ENCODE peak calls at places on chromosomes 1 and 21, in ten cellular contexts. One of them, this sample, is unnamed.

GRCh38 chr21:15706686-15707085 is 23.1 kb upstream of the USP25 start:
- DNase-seq in fibroblast of lung: peak; percentile 92
- DNase-seq in pancreas: peak; percentile 33
- DNase-seq in uterus: no peak
- DNase-seq in sigmoid colon: no peak
- DNase-seq in fibroblast of pulmonary artery: peak; percentile 99
- DNase-seq in bronchial epithelial cell: peak; percentile 99
- DNase-seq in neural progenitor cell: no peak
- DNase-seq in tibial artery: no peak
- DNase-seq in choroid plexus epithelial cell: peak; percentile 95
- DNase-seq in this sample: no peak

GRCh38 chr1:156656779-156657160 is 14.9 kb downstream of the BCAN start:
- DNase-seq in fibroblast of lung: peak; percentile 51
- DNase-seq in pancreas: no peak
- DNase-seq in uterus: peak; percentile 41
- DNase-seq in sigmoid colon: peak; percentile 87
- DNase-seq in fibroblast of pulmonary artery: no peak
- DNase-seq in bronchial epithelial cell: no peak
- DNase-seq in neural progenitor cell: peak; percentile 36
- DNase-seq in tibial artery: peak; percentile 33
- DNase-seq in choroid plexus epithelial cell: no peak
- DNase-seq in this sample: no peak

GRCh38 chr1:54312874-54313316 is 93.3 kb downstream of the SSBP3 start:
- DNase-seq in fibroblast of lung: peak; percentile 66
- DNase-seq in pancreas: no peak
- DNase-seq in uterus: peak; percentile 77
- DNase-seq in sigmoid colon: peak; percentile 91
- DNase-seq in fibroblast of pulmonary artery: peak; percentile 86
- DNase-seq in bronchial epithelial cell: peak; percentile 47
- DNase-seq in neural progenitor cell: peak; percentile 73
- DNase-seq in tibial artery: no peak
- DNase-seq in choroid plexus epithelial cell: peak; percentile 83
- DNase-seq in this sample: peak; percentile 73

GRCh38 chr1:16068356-16069270 is 4.8 kb downstream of the FAM131C start:
- DNase-seq in fibroblast of lung: no peak
- DNase-seq in pancreas: peak; percentile 52
- DNase-seq in uterus: no peak
- DNase-seq in sigmoid colon: no peak
- DNase-seq in fibroblast of pulmonary artery: no peak
- DNase-seq in bronchial epithelial cell: no peak
- DNase-seq in neural progenitor cell: no peak
- DNase-seq in tibial artery: peak; percentile 49
- DNase-seq in choroid plexus epithelial cell: no peak
- DNase-seq in this sample: peak; percentile 73

GRCh38 chr1:28775121-28775942 is 36.6 kb upstream of the OPRD1 start:
- DNase-seq in fibroblast of lung: peak; percentile 77
- DNase-seq in pancreas: peak; percentile 79
- DNase-seq in uterus: peak; percentile 69
- DNase-seq in sigmoid colon: peak; percentile 83
- DNase-seq in fibroblast of pulmonary artery: peak; percentile 63
- DNase-seq in bronchial epithelial cell: peak; percentile 67
- DNase-seq in neural progenitor cell: peak; percentile 23
- DNase-seq in tibial artery: peak; percentile 66
- DNase-seq in choroid plexus epithelial cell: peak; percentile 78
- DNase-seq in this sample: peak; percentile 85

GRCh38 chr1:189628857-189629256 is 848.8 kb downstream of the BRINP3 start:
- DNase-seq in fibroblast of lung: no peak
- DNase-seq in pancreas: no peak
- DNase-seq in uterus: no peak
- DNase-seq in sigmoid colon: no peak
- DNase-seq in fibroblast of pulmonary artery: no peak
- DNase-seq in bronchial epithelial cell: no peak
- DNase-seq in neural progenitor cell: peak; percentile 5
- DNase-seq in tibial artery: no peak
- DNase-seq in choroid plexus epithelial cell: no peak
- DNase-seq in this sample: no peak

GRCh38 chr1:166302919-166303758 is 136.3 kb upstream of the FAM78B start:
- DNase-seq in fibroblast of lung: no peak
- DNase-seq in pancreas: no peak
- DNase-seq in uterus: no peak
- DNase-seq in sigmoid colon: no peak
- DNase-seq in fibroblast of pulmonary artery: no peak
- DNase-seq in bronchial epithelial cell: no peak
- DNase-seq in neural progenitor cell: peak; percentile 35
- DNase-seq in tibial artery: no peak
- DNase-seq in choroid plexus epithelial cell: no peak
- DNase-seq in this sample: no peak

GRCh38 chr1:161427733-161428516 is 60.2 kb upstream of the CFAP126 start:
- DNase-seq in fibroblast of lung: peak; percentile 65
- DNase-seq in pancreas: no peak
- DNase-seq in uterus: no peak
- DNase-seq in sigmoid colon: no peak
- DNase-seq in fibroblast of pulmonary artery: peak; percentile 54
- DNase-seq in bronchial epithelial cell: peak; percentile 26
- DNase-seq in neural progenitor cell: peak; percentile 33
- DNase-seq in tibial artery: no peak
- DNase-seq in choroid plexus epithelial cell: peak; percentile 77
- DNase-seq in this sample: no peak

GRCh38 chr1:10540277-10541005 is 65.7 kb downstream of the PEX14 start:
- DNase-seq in fibroblast of lung: peak; percentile 61
- DNase-seq in pancreas: no peak
- DNase-seq in uterus: peak; percentile 67
- DNase-seq in sigmoid colon: peak; percentile 73
- DNase-seq in fibroblast of pulmonary artery: peak; percentile 75
- DNase-seq in bronchial epithelial cell: no peak
- DNase-seq in neural progenitor cell: no peak
- DNase-seq in tibial artery: no peak
- DNase-seq in choroid plexus epithelial cell: peak; percentile 49
- DNase-seq in this sample: no peak

GRCh38 chr1:117712598-117712997 is 106.8 kb downstream of the TENT5C start:
- DNase-seq in fibroblast of lung: no peak
- DNase-seq in pancreas: no peak
- DNase-seq in uterus: no peak
- DNase-seq in sigmoid colon: no peak
- DNase-seq in fibroblast of pulmonary artery: no peak
- DNase-seq in bronchial epithelial cell: no peak
- DNase-seq in neural progenitor cell: no peak
- DNase-seq in tibial artery: no peak
- DNase-seq in choroid plexus epithelial cell: no peak
- DNase-seq in this sample: no peak

GRCh38 chr21:41250519-41250918 is 66.1 kb upstream of the FAM3B start:
- DNase-seq in fibroblast of lung: peak; percentile 36
- DNase-seq in pancreas: peak; percentile 54
- DNase-seq in uterus: no peak
- DNase-seq in sigmoid colon: no peak
- DNase-seq in fibroblast of pulmonary artery: peak; percentile 40
- DNase-seq in bronchial epithelial cell: peak; percentile 54
- DNase-seq in neural progenitor cell: no peak
- DNase-seq in tibial artery: peak; percentile 66
- DNase-seq in choroid plexus epithelial cell: peak; percentile 8
- DNase-seq in this sample: no peak

GRCh38 chr1:41360074-41361027 is 883 bp upstream of the FOXO6 start:
- DNase-seq in fibroblast of lung: no peak
- DNase-seq in pancreas: peak; percentile 24
- DNase-seq in uterus: peak; percentile 18
- DNase-seq in sigmoid colon: no peak
- DNase-seq in fibroblast of pulmonary artery: no peak
- DNase-seq in bronchial epithelial cell: peak; percentile 67
- DNase-seq in neural progenitor cell: peak; percentile 72
- DNase-seq in tibial artery: no peak
- DNase-seq in choroid plexus epithelial cell: no peak
- DNase-seq in this sample: no peak

GRCh38 chr1:41362357-41362721 is 1.1 kb downstream of the FOXO6 start:
- DNase-seq in fibroblast of lung: no peak
- DNase-seq in pancreas: no peak
- DNase-seq in uterus: no peak
- DNase-seq in sigmoid colon: no peak
- DNase-seq in fibroblast of pulmonary artery: no peak
- DNase-seq in bronchial epithelial cell: no peak
- DNase-seq in neural progenitor cell: no peak
- DNase-seq in tibial artery: no peak
- DNase-seq in choroid plexus epithelial cell: no peak
- DNase-seq in this sample: no peak

GRCh38 chr1:41359211-41360073 is 1.8 kb upstream of the FOXO6 start:
- DNase-seq in fibroblast of lung: peak; percentile 37
- DNase-seq in pancreas: peak; percentile 18
- DNase-seq in uterus: peak; percentile 29
- DNase-seq in sigmoid colon: no peak
- DNase-seq in fibroblast of pulmonary artery: peak; percentile 35
- DNase-seq in bronchial epithelial cell: no peak
- DNase-seq in neural progenitor cell: peak; percentile 1
- DNase-seq in tibial artery: no peak
- DNase-seq in choroid plexus epithelial cell: no peak
- DNase-seq in this sample: no peak

GRCh38 chr1:41361495-41362356 is 492 bp downstream of the FOXO6 start:
- DNase-seq in fibroblast of lung: no peak
- DNase-seq in pancreas: no peak
- DNase-seq in uterus: no peak
- DNase-seq in sigmoid colon: no peak
- DNase-seq in fibroblast of pulmonary artery: peak; percentile 11
- DNase-seq in bronchial epithelial cell: no peak
- DNase-seq in neural progenitor cell: peak; percentile 71
- DNase-seq in tibial artery: no peak
- DNase-seq in choroid plexus epithelial cell: no peak
- DNase-seq in this sample: no peak

DNA sequence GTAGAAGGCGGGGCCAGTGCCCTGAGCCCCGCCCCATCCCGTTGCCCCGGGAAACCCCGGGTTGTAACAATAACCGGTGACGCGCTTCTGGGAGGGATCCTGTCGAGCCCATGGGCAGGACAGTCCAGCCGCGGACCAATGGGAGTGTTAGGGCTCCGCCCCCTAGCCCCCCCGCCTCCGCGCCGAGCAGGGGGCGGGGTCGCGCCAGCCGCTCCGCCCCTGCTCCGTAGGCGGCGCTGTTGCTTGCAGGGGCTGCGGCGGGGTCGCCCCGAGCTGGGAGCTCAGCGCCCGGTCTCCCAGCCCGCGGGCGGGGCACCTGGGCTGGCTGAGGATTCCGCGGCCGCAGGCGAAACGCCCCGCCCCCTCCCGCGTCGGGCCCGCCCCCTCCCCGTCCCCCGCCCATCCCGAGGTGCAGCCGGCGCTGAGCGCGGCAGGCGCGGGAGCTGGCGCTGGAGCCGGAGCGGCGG is at the start of gene FOXO6:
- DNase-seq in fibroblast of lung: peak; percentile 93
- DNase-seq in pancreas: peak; percentile 99
- DNase-seq in uterus: peak; percentile 99
- DNase-seq in sigmoid colon: peak; percentile 99
- DNase-seq in fibroblast of pulmonary artery: peak; percentile 96
- DNase-seq in bronchial epithelial cell: peak; percentile 91
- DNase-seq in neural progenitor cell: peak; percentile 100
- DNase-seq in tibial artery: peak; percentile 99
- DNase-seq in choroid plexus epithelial cell: peak; percentile 97
- DNase-seq in this sample: peak; percentile 100
- TF ChIP-seq CTCF in fibroblast of lung: no peak
- TF ChIP-seq CTCF in pancreas: peak; percentile 46
- TF ChIP-seq CTCF in uterus: peak; percentile 86
- TF ChIP-seq CTCF in sigmoid colon: no peak
- TF ChIP-seq CTCF in fibroblast of pulmonary artery: no peak
- TF ChIP-seq CTCF in bronchial epithelial cell: peak; percentile 24
- TF ChIP-seq CTCF in neural progenitor cell: peak; percentile 74
- TF ChIP-seq CTCF in tibial artery: peak; percentile 34
- TF ChIP-seq CTCF in choroid plexus epithelial cell: no peak
- TF ChIP-seq CTCF in this sample: peak; percentile 75

GRCh38 chr1:184480711-184481110 is 93.9 kb downstream of the C1orf21 start:
- DNase-seq in fibroblast of lung: no peak
- DNase-seq in pancreas: no peak
- DNase-seq in uterus: no peak
- DNase-seq in sigmoid colon: no peak
- DNase-seq in fibroblast of pulmonary artery: no peak
- DNase-seq in bronchial epithelial cell: no peak
- DNase-seq in neural progenitor cell: peak; percentile 54
- DNase-seq in tibial artery: no peak
- DNase-seq in choroid plexus epithelial cell: no peak
- DNase-seq in this sample: no peak

GRCh38 chr1:184483101-184483813 is 96.4 kb downstream of the C1orf21 start:
- DNase-seq in fibroblast of lung: peak; percentile 83
- DNase-seq in pancreas: peak; percentile 66
- DNase-seq in uterus: peak; percentile 78
- DNase-seq in sigmoid colon: peak; percentile 88
- DNase-seq in fibroblast of pulmonary artery: peak; percentile 49
- DNase-seq in bronchial epithelial cell: peak; percentile 27
- DNase-seq in neural progenitor cell: no peak
- DNase-seq in tibial artery: no peak
- DNase-seq in choroid plexus epithelial cell: peak; percentile 91
- DNase-seq in this sample: no peak

GRCh38 chr1:184476187-184476586 is 89.4 kb downstream of the C1orf21 start:
- DNase-seq in fibroblast of lung: no peak
- DNase-seq in pancreas: no peak
- DNase-seq in uterus: no peak
- DNase-seq in sigmoid colon: no peak
- DNase-seq in fibroblast of pulmonary artery: no peak
- DNase-seq in bronchial epithelial cell: no peak
- DNase-seq in neural progenitor cell: no peak
- DNase-seq in tibial artery: no peak
- DNase-seq in choroid plexus epithelial cell: no peak
- DNase-seq in this sample: no peak

GRCh38 chr1:184482113-184482512 is 95.3 kb downstream of the C1orf21 start:
- DNase-seq in fibroblast of lung: peak; percentile 88
- DNase-seq in pancreas: no peak
- DNase-seq in uterus: peak; percentile 75
- DNase-seq in sigmoid colon: peak; percentile 94
- DNase-seq in fibroblast of pulmonary artery: no peak
- DNase-seq in bronchial epithelial cell: no peak
- DNase-seq in neural progenitor cell: no peak
- DNase-seq in tibial artery: peak; percentile 60
- DNase-seq in choroid plexus epithelial cell: no peak
- DNase-seq in this sample: peak; percentile 75

GRCh38 chr1:184479435-184480202 is 92.8 kb downstream of the C1orf21 start:
- DNase-seq in fibroblast of lung: no peak
- DNase-seq in pancreas: no peak
- DNase-seq in uterus: no peak
- DNase-seq in sigmoid colon: no peak
- DNase-seq in fibroblast of pulmonary artery: no peak
- DNase-seq in bronchial epithelial cell: no peak
- DNase-seq in neural progenitor cell: no peak
- DNase-seq in tibial artery: no peak
- DNase-seq in choroid plexus epithelial cell: no peak
- DNase-seq in this sample: no peak
- H3K4me3 ChIP-seq in fibroblast of lung: no peak overlapping the region
- H3K4me3 ChIP-seq in pancreas: no peak overlapping the region
- H3K4me3 ChIP-seq in uterus: no peak overlapping the region
- H3K4me3 ChIP-seq in sigmoid colon: no peak overlapping the region
- H3K4me3 ChIP-seq in fibroblast of pulmonary artery: no peak overlapping the region
- H3K4me3 ChIP-seq in bronchial epithelial cell: no peak overlapping the region
- H3K4me3 ChIP-seq in neural progenitor cell: no peak overlapping the region
- H3K4me3 ChIP-seq in tibial artery: no peak overlapping the region
- H3K4me3 ChIP-seq in choroid plexus epithelial cell: no peak overlapping the region
- H3K4me3 ChIP-seq in this sample: no peak overlapping the region

GRCh38 chr1:78755986-78756385 is 106.4 kb downstream of the IFI44 start:
- DNase-seq in fibroblast of lung: no peak
- DNase-seq in pancreas: no peak
- DNase-seq in uterus: no peak
- DNase-seq in sigmoid colon: no peak
- DNase-seq in fibroblast of pulmonary artery: no peak
- DNase-seq in bronchial epithelial cell: peak; percentile 94
- DNase-seq in neural progenitor cell: no peak
- DNase-seq in tibial artery: no peak
- DNase-seq in choroid plexus epithelial cell: no peak
- DNase-seq in this sample: no peak
- TF ChIP-seq CTCF in fibroblast of lung: no peak
- TF ChIP-seq CTCF in pancreas: no peak
- TF ChIP-seq CTCF in uterus: no peak
- TF ChIP-seq CTCF in sigmoid colon: no peak
- TF ChIP-seq CTCF in fibroblast of pulmonary artery: no peak
- TF ChIP-seq CTCF in bronchial epithelial cell: no peak
- TF ChIP-seq CTCF in neural progenitor cell: no peak
- TF ChIP-seq CTCF in tibial artery: no peak
- TF ChIP-seq CTCF in choroid plexus epithelial cell: no peak
- TF ChIP-seq CTCF in this sample: no peak

GRCh38 chr1:30273456-30273855 is 449.9 kb downstream of the MATN1 start:
- DNase-seq in fibroblast of lung: no peak
- DNase-seq in pancreas: no peak
- DNase-seq in uterus: no peak
- DNase-seq in sigmoid colon: no peak
- DNase-seq in fibroblast of pulmonary artery: no peak
- DNase-seq in bronchial epithelial cell: no peak
- DNase-seq in neural progenitor cell: no peak
- DNase-seq in tibial artery: no peak
- DNase-seq in choroid plexus epithelial cell: no peak
- DNase-seq in this sample: no peak
- H3K4me3 ChIP-seq in fibroblast of lung: no peak overlapping the region
- H3K4me3 ChIP-seq in pancreas: no peak overlapping the region
- H3K4me3 ChIP-seq in uterus: no peak overlapping the region
- H3K4me3 ChIP-seq in sigmoid colon: no peak overlapping the region
- H3K4me3 ChIP-seq in fibroblast of pulmonary artery: no peak overlapping the region
- H3K4me3 ChIP-seq in bronchial epithelial cell: no peak overlapping the region
- H3K4me3 ChIP-seq in neural progenitor cell: no peak overlapping the region
- H3K4me3 ChIP-seq in tibial artery: no peak overlapping the region
- H3K4me3 ChIP-seq in choroid plexus epithelial cell: no peak overlapping the region
- H3K4me3 ChIP-seq in this sample: no peak overlapping the region

This sample was measured in heart left ventricle.